ENCODE peak calls at places on chromosomes 4 and X, in five cellular contexts. H is WTC11, U is A549, Q is progenitor cell of endocrine pancreas, Y is heart right ventricle. P is an unnamed sample.

GRCh38 chr4:138242076-138242829 is at the start of gene SLC7A11:
- DNase-seq in H (peak; percentile 66), U (peak; percentile 20), Q (peak; percentile 29), Y (peak; percentile 9), P (peak; percentile 33)

GRCh38 chrX:71604141-71604540 is 14.2 kb downstream of the CXCR3 start:
- DNase-seq in H (no peak), U (no peak), Q (no peak), Y (no peak), P (no peak)

GRCh38 chr4:31054295-31054694 is 334.1 kb downstream of the PCDH7 start:
- DNase-seq in H (no peak), U (no peak), Q (no peak), Y (no peak), P (no peak)

GRCh38 chrX:43655151-43655676 is 885 bp upstream of the MAOA start:
- DNase-seq in H (peak; percentile 13), U (peak; percentile 15), Q (peak; percentile 10), Y (peak; percentile 25), P (peak; percentile 11)

GRCh38 chr4:8319731-8320385 is 50.3 kb downstream of the HTRA3 start:
- DNase-seq in H (no peak), U (no peak), Q (no peak), Y (peak; percentile 83), P (no peak)

GRCh38 chrX:133297284-133297683 is 79.1 kb upstream of the TFDP3 start:
- DNase-seq in H (no peak), U (no peak), Q (no peak), Y (no peak), P (no peak)

GRCh38 chrX:37075892-37076595 is 67.9 kb downstream of the FAM47C start:
- DNase-seq in H (no peak), U (no peak), Q (no peak), Y (no peak), P (no peak)

GRCh38 chrX:134013092-134013497 is 27.7 kb upstream of the GPC3 start:
- DNase-seq in H (no peak), U (no peak), Q (no peak), Y (no peak), P (no peak)

GRCh38 chr4:16692493-16692892 is 206.0 kb downstream of the LDB2 start:
- DNase-seq in H (no peak), U (no peak), Q (no peak), Y (no peak), P (no peak)

GRCh38 chr4:108651068-108651794 is 832 bp downstream of the OSTC start:
- DNase-seq in H (no peak), U (peak; percentile 18), Q (no peak), Y (no peak), P (peak; percentile 1)

GRCh38 chr4:960736-961650 is 12.4 kb downstream of the DGKQ start:
- DNase-seq in H (no peak), U (no peak), Q (no peak), Y (no peak), P (no peak)

GRCh38 chrX:150324035-150324728 is 38.9 kb upstream of the MAMLD1 start:
- DNase-seq in H (no peak), U (peak; percentile 30), Q (no peak), Y (no peak), P (no peak)

GRCh38 chrX:34716322-34716721 is 59.2 kb upstream of the TMEM47 start:
- DNase-seq in H (no peak), U (no peak), Q (no peak), Y (no peak), P (no peak)

GRCh38 chr4:107689912-107690587 is 30.0 kb downstream of the PAPSS1 start:
- DNase-seq in H (no peak), U (peak; percentile 34), Q (no peak), Y (no peak), P (no peak)

GRCh38 chrX:153245288-153245731 is 66.2 kb downstream of the MAGEA1 start:
- DNase-seq in H (peak; percentile 13), U (no peak), Q (no peak), Y (peak; percentile 4), P (peak; percentile 2)

GRCh38 chr4:153438916-153439756 is 27.0 kb upstream of the TMEM131L start:
- DNase-seq in H (no peak), U (no peak), Q (no peak), Y (no peak), P (no peak)

GRCh38 chr4:56227301-56227835 is 159.9 kb downstream of the AASDH start:
- DNase-seq in H (no peak), U (no peak), Q (no peak), Y (no peak), P (no peak)

GRCh38 chr4:139144911-139145551 is 32.0 kb downstream of the ELF2 start:
- DNase-seq in H (peak; percentile 46), U (no peak), Q (no peak), Y (no peak), P (no peak)

GRCh38 chrX:46251755-46252154 is 293.5 kb downstream of the ZNF674 start:
- DNase-seq in H (no peak), U (peak; percentile 5), Q (no peak), Y (no peak), P (no peak)

GRCh38 chr4:26326791-26327190 is 6.0 kb downstream of the RBPJ start:
- DNase-seq in H (no peak), U (no peak), Q (no peak), Y (no peak), P (no peak)

GRCh38 chrX:11435568-11435967 is 142.4 kb downstream of the AMELX start:
- DNase-seq in H (no peak), U (no peak), Q (no peak), Y (no peak), P (no peak)

GRCh38 chr4:76640252-76640925 is 205.4 kb downstream of the SHROOM3 start:
- DNase-seq in H (peak; percentile 14), U (no peak), Q (no peak), Y (no peak), P (no peak)

GRCh38 chr4:20217521-20217920 is 34.2 kb upstream of the SLIT2 start:
- DNase-seq in H (no peak), U (no peak), Q (no peak), Y (no peak), P (no peak)

GRCh38 chrX:121389976-121390709 is 342.7 kb downstream of the GLUD2 start:
- DNase-seq in H (no peak), U (no peak), Q (no peak), Y (no peak), P (no peak)

GRCh38 chr4:7815562-7815961 is 124.1 kb downstream of the AFAP1 start:
- DNase-seq in H (no peak), U (no peak), Q (no peak), Y (no peak), P (no peak)

GRCh38 chr4:188297873-188298272 is 158.6 kb downstream of the TRIML1 start:
- DNase-seq in H (no peak), U (no peak), Q (no peak), Y (no peak), P (no peak)

GRCh38 chr4:130722370-130722769 is 1626.4 kb downstream of the C4orf33 start:
- DNase-seq in H (no peak), U (no peak), Q (no peak), Y (no peak), P (no peak)

GRCh38 chr4:4945021-4945420 is 74.2 kb downstream of the CYTL1 start:
- DNase-seq in H (no peak), U (no peak), Q (no peak), Y (no peak), P (no peak)

GRCh38 chrX:107673933-107674479 is 45.7 kb downstream of the PRPS1 start:
- DNase-seq in H (no peak), U (no peak), Q (no peak), Y (peak; percentile 79), P (no peak)

GRCh38 chrX:17459008-17459407 is 84.0 kb downstream of the NHS start:
- DNase-seq in H (no peak), U (no peak), Q (no peak), Y (peak; percentile 19), P (no peak)

GRCh38 chr4:140163029-140163810 is 9.2 kb upstream of the MAML3 start:
- DNase-seq in H (no peak), U (no peak), Q (no peak), Y (peak; percentile 16), P (no peak)

GRCh38 chrX:116873678-116874077 is 410.9 kb upstream of the CT83 start:
- DNase-seq in H (no peak), U (no peak), Q (no peak), Y (no peak), P (no peak)

GRCh38 chr4:183601381-183601780 is 57.6 kb downstream of the RWDD4 start:
- DNase-seq in H (no peak), U (no peak), Q (no peak), Y (no peak), P (no peak)

GRCh38 chrX:6640727-6641126 is 105.8 kb upstream of the VCX3A start:
- DNase-seq in H (no peak), U (no peak), Q (no peak), Y (no peak), P (no peak)

GRCh38 chrX:6645216-6645615 is 110.3 kb upstream of the VCX3A start:
- DNase-seq in H (no peak), U (no peak), Q (no peak), Y (no peak), P (no peak)

GRCh38 chrX:6644411-6644810 is 109.5 kb upstream of the VCX3A start:
- DNase-seq in H (no peak), U (no peak), Q (no peak), Y (no peak), P (no peak)
- TF ChIP-seq CTCF in H (no peak), U (no peak), Q (peak; percentile 34), Y (no peak), P (peak; percentile 53)

GRCh38 chr4:123750044-123750443 is 353.4 kb downstream of the SPRY1 start:
- DNase-seq in H (peak; percentile 44), U (no peak), Q (no peak), Y (no peak), P (no peak)
- TF ChIP-seq CTCF in H (no peak), U (no peak), Q (no peak), Y (no peak), P (no peak)

DNA sequence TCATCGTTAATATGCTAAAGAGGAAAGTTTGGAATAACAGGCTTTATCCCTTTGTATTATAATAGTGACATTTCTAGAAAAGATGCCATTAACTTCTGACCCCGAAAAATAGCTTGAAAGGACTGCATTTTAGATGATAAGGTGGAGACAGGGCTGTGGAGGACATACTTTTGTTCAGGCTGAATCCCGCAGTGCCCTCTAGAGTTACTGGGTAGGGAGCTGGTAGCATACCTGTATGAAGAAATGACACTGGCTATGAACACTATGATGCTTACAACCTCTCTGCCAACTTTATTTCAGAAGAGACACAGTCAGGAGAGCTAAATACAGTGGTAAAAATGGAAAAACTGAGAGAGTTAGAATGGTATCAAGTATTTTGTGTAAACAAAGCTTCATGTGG is 8.1 kb downstream of the IL1RAPL1 start:
- DNase-seq in H (no peak), U (no peak), Q (no peak), Y (no peak), P (no peak)
- TF ChIP-seq CTCF in H (no peak), U (no peak), Q (no peak), Y (no peak), P (no peak)

GRCh38 chr4:71729856-71730255 is 54.0 kb downstream of the GC start:
- DNase-seq in H (no peak), U (no peak), Q (no peak), Y (no peak), P (no peak)

GRCh38 chr4:71732066-71732465 is 51.8 kb downstream of the GC start:
- DNase-seq in H (no peak), U (no peak), Q (no peak), Y (no peak), P (no peak)

DNA sequence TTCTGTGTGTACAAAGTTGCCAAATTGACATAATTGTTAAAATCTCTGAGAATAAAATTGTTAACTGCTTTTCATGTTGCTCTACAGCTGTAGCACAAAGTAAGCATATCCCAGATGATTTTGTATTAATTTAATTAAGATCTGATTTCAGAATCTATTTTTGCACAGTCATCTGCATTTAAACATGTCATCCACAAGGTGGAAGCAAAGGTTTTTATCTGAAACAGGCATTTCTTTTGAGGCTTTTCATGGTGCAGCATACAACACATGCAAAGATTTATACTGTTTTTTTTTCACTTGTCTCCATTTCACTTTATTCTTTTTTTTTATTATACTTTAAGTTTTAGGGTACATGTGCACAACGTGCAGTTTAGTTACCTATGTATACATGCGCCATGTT is 51.2 kb downstream of the GC start:
- DNase-seq in H (no peak), U (peak; percentile 3), Q (no peak), Y (no peak), P (no peak)
- TF ChIP-seq CTCF in H (peak; percentile 19), U (peak; percentile 44), Q (peak; percentile 71), Y (peak; percentile 22), P (peak; percentile 78)

P was measured in neural crest cell.